ENCODE peak calls at places on chromosomes 3 and 15, in nine cellular contexts. G is GM10248, R is RWPE1, D is upper lobe of right lung, W is HL-60, F is stomach, C is fibroblast of pulmonary artery, N is WERI-Rb-1, Z is colonic mucosa. T is an unnamed sample.

GRCh38 chr3:66406841-66407240 is 94.0 kb downstream of the LRIG1 start:
- DNase-seq in G (no peak), R (no peak), D (no peak), W (no peak), F (no peak), C (no peak), N (no peak), Z (no peak), T (no peak)

GRCh38 chr3:127622031-127622430 is 7.0 kb upstream of the PODXL2 start:
- DNase-seq in G (no peak), R (no peak), D (peak; percentile 53), W (no peak), F (no peak), C (no peak), N (no peak), Z (no peak), T (no peak)

GRCh38 chr3:188489639-188490405 is 335.9 kb downstream of the LPP start:
- DNase-seq in G (no peak), R (no peak), D (no peak), W (no peak), F (no peak), C (no peak), N (no peak), Z (no peak), T (no peak)

GRCh38 chr15:89196994-89197393 is 24.4 kb downstream of the RLBP1 start:
- DNase-seq in G (no peak), R (peak; percentile 68), D (no peak), W (no peak), F (peak; percentile 37), C (no peak), N (no peak), Z (peak; percentile 59), T (no peak)

GRCh38 chr3:38323060-38323459 is 23.5 kb upstream of the XYLB start:
- DNase-seq in G (no peak), R (no peak), D (no peak), W (no peak), F (no peak), C (no peak), N (no peak), Z (no peak), T (no peak)

GRCh38 chr3:10623578-10624275 is 118.3 kb upstream of the ATP2B2 start:
- DNase-seq in G (no peak), R (no peak), D (peak; percentile 15), W (no peak), F (no peak), C (peak; percentile 0), N (no peak), Z (no peak), T (no peak)

GRCh38 chr15:68797157-68797556 is 23.5 kb downstream of the ANP32A start:
- DNase-seq in G (no peak), R (no peak), D (no peak), W (no peak), F (no peak), C (no peak), N (peak; percentile 41), Z (no peak), T (no peak)

GRCh38 chr3:52805270-52806039 is 10.9 kb downstream of the ITIH3 start:
- DNase-seq in G (no peak), R (no peak), D (no peak), W (no peak), F (no peak), C (no peak), N (peak; percentile 44), Z (no peak), T (no peak)

GRCh38 chr3:108552267-108553159 is 36.7 kb downstream of the CIP2A start:
- DNase-seq in G (peak; percentile 12), R (peak; percentile 13), D (no peak), W (no peak), F (no peak), C (peak; percentile 79), N (no peak), Z (no peak), T (peak; percentile 65)

GRCh38 chr3:109731639-109732473 is 394.5 kb upstream of the DPPA4 start:
- DNase-seq in G (peak; percentile 12), R (peak; percentile 48), D (no peak), W (peak; percentile 39), F (peak; percentile 53), C (peak; percentile 83), N (peak; percentile 64), Z (peak; percentile 60), T (peak; percentile 66)

GRCh38 chr3:55159711-55160110 is 231.9 kb upstream of the LRTM1 start:
- DNase-seq in G (no peak), R (no peak), D (no peak), W (no peak), F (no peak), C (no peak), N (no peak), Z (no peak), T (no peak)

GRCh38 chr3:194579091-194579606 is 54.1 kb downstream of the TMEM44 start:
- DNase-seq in G (no peak), R (no peak), D (no peak), W (no peak), F (peak; percentile 35), C (peak; percentile 98), N (no peak), Z (no peak), T (peak; percentile 59)

GRCh38 chr3:43995078-43995928 is 246.4 kb upstream of the TOPAZ1 start:
- DNase-seq in G (peak; percentile 48), R (peak; percentile 20), D (no peak), W (no peak), F (no peak), C (no peak), N (peak; percentile 42), Z (no peak), T (no peak)

GRCh38 chr15:39411102-39411989 is 169.5 kb upstream of the THBS1 start:
- DNase-seq in G (peak; percentile 34), R (no peak), D (no peak), W (peak; percentile 90), F (no peak), C (no peak), N (no peak), Z (no peak), T (no peak)

GRCh38 chr15:93179704-93180103 is 90.7 kb upstream of the RGMA start:
- DNase-seq in G (no peak), R (no peak), D (no peak), W (no peak), F (no peak), C (no peak), N (no peak), Z (no peak), T (no peak)

GRCh38 chr15:93180128-93180527 is 91.1 kb upstream of the RGMA start:
- DNase-seq in G (no peak), R (no peak), D (no peak), W (no peak), F (no peak), C (no peak), N (no peak), Z (no peak), T (no peak)

GRCh38 chr15:93179072-93179471 is 90.1 kb upstream of the RGMA start:
- DNase-seq in G (no peak), R (no peak), D (peak; percentile 77), W (peak; percentile 34), F (peak; percentile 27), C (no peak), N (no peak), Z (peak; percentile 63), T (no peak)

GRCh38 chr15:93180656-93181055 is 91.6 kb upstream of the RGMA start:
- DNase-seq in G (no peak), R (no peak), D (no peak), W (no peak), F (no peak), C (no peak), N (no peak), Z (no peak), T (no peak)

GRCh38 chr15:93178371-93178770 is 89.4 kb upstream of the RGMA start:
- DNase-seq in G (no peak), R (no peak), D (no peak), W (no peak), F (no peak), C (no peak), N (no peak), Z (no peak), T (no peak)
- TF ChIP-seq CTCF in G (no peak), R (no peak), D (no peak), W (no peak), F (no peak), C (no peak), N (no peak), Z (no peak), T (no peak)

GRCh38 chr3:57409471-57409870 is 117.0 kb upstream of the ASB14 start:
- DNase-seq in G (no peak), R (no peak), D (no peak), W (no peak), F (no peak), C (no peak), N (no peak), Z (no peak), T (no peak)
- TF ChIP-seq CTCF in G (no peak), R (no peak), D (no peak), W (no peak), F (no peak), C (no peak), N (no peak), Z (no peak), T (no peak)

DNA sequence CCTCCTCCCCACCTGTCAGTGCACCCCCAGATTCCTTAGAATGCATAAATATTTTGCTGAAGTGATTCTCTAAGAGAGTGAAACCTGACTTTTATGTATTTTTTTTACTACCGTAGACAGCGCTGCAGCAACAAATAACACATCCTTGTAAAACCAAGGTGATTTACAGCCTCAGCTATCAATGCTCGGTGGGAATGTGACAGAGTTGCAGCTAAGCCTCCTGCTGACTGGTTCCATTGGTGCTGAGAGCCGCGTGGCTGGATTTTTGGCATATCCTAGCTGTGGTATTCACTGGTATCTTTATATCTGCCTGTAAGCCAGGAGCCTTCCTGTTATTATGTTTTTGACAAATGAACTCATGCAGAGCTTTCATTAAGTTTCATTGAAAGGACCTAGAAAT is 11.0 kb downstream of the FGD5 start:
- DNase-seq in G (no peak), R (no peak), D (no peak), W (no peak), F (no peak), C (no peak), N (no peak), Z (no peak), T (peak; percentile 12)
- TF ChIP-seq CTCF in G (no peak), R (no peak), D (no peak), W (no peak), F (no peak), C (no peak), N (no peak), Z (no peak), T (no peak)

GRCh38 chr3:105829879-105830622 is 38.8 kb downstream of the CBLB start:
- DNase-seq in G (no peak), R (no peak), D (no peak), W (no peak), F (no peak), C (peak; percentile 72), N (no peak), Z (no peak), T (no peak)

GRCh38 chr3:105827101-105827634 is 41.6 kb downstream of the CBLB start:
- DNase-seq in G (no peak), R (no peak), D (no peak), W (no peak), F (no peak), C (peak; percentile 81), N (no peak), Z (no peak), T (no peak)

GRCh38 chr3:105828703-105829102 is 40.1 kb downstream of the CBLB start:
- DNase-seq in G (no peak), R (no peak), D (no peak), W (no peak), F (no peak), C (no peak), N (no peak), Z (no peak), T (no peak)

GRCh38 chr3:105829229-105829628 is 39.6 kb downstream of the CBLB start:
- DNase-seq in G (no peak), R (no peak), D (no peak), W (no peak), F (no peak), C (no peak), N (no peak), Z (no peak), T (no peak)

GRCh38 chr3:105827959-105828358 is 40.9 kb downstream of the CBLB start:
- DNase-seq in G (no peak), R (peak; percentile 36), D (no peak), W (no peak), F (no peak), C (peak; percentile 90), N (peak; percentile 6), Z (peak; percentile 46), T (peak; percentile 69)
- TF ChIP-seq CTCF in G (no peak), R (no peak), D (no peak), W (no peak), F (no peak), C (peak; percentile 64), N (no peak), Z (no peak), T (peak; percentile 56)